ENCODE peak calls at places on chromosomes 12 and 14, in eight cellular contexts. C is esophagus muscularis mucosa, K is sigmoid colon, L is Peyer's patch, T is testis, U is stomach, V is tibial nerve, P is uterus. Z is an unnamed sample.

GRCh38 chr12:68477256-68477655 is 133.4 kb upstream of the RAP1B start:
- DNase-seq in C (no peak), K (no peak), L (no peak), T (no peak), U (no peak), V (no peak), P (no peak), Z (no peak)

GRCh38 chr12:41486718-41487117 is 298.6 kb downstream of the PDZRN4 start:
- DNase-seq in C (no peak), K (no peak), L (no peak), T (no peak), U (no peak), V (no peak), P (no peak), Z (no peak)

GRCh38 chr12:116390656-116391335 is 113.3 kb upstream of the MED13L start:
- DNase-seq in C (no peak), K (no peak), L (no peak), T (no peak), U (peak; percentile 31), V (no peak), P (no peak), Z (no peak)

GRCh38 chr14:53564870-53565269 is 391.8 kb downstream of the BMP4 start:
- DNase-seq in C (no peak), K (no peak), L (no peak), T (no peak), U (no peak), V (no peak), P (no peak), Z (no peak)

GRCh38 chr12:75699251-75699650 is 187.8 kb upstream of the KRR1 start:
- DNase-seq in C (no peak), K (no peak), L (no peak), T (no peak), U (no peak), V (no peak), P (no peak), Z (no peak)

GRCh38 chr14:39232554-39233415 is 930 bp upstream of the MIA2 start:
- DNase-seq in C (no peak), K (no peak), L (no peak), T (no peak), U (no peak), V (no peak), P (no peak), Z (no peak)

GRCh38 chr12:68772714-68773113 is 26.7 kb downstream of the SLC35E3 start:
- DNase-seq in C (no peak), K (no peak), L (peak; percentile 51), T (no peak), U (no peak), V (no peak), P (no peak), Z (no peak)

GRCh38 chr12:72276212-72276865 is 4.2 kb downstream of the TRHDE start:
- DNase-seq in C (no peak), K (no peak), L (no peak), T (no peak), U (no peak), V (no peak), P (no peak), Z (no peak)

GRCh38 chr14:100330396-100330931 is 7.3 kb downstream of the SLC25A47 start:
- DNase-seq in C (no peak), K (no peak), L (no peak), T (no peak), U (no peak), V (no peak), P (no peak), Z (no peak)

GRCh38 chr12:124321040-124321481 is 26.2 kb downstream of the RFLNA start:
- DNase-seq in C (no peak), K (no peak), L (peak; percentile 85), T (peak; percentile 73), U (peak; percentile 82), V (peak; percentile 63), P (peak; percentile 47), Z (peak; percentile 50)

GRCh38 chr12:82685721-82686222 is 934 bp upstream of the TMTC2 start:
- DNase-seq in C (peak; percentile 96), K (peak; percentile 98), L (peak; percentile 98), T (peak; percentile 99), U (peak; percentile 98), V (peak; percentile 92), P (peak; percentile 95), Z (peak; percentile 85)

GRCh38 chr12:9364224-9365176 is 156.3 kb upstream of the PZP start:
- DNase-seq in C (peak; percentile 81), K (no peak), L (peak; percentile 62), T (no peak), U (no peak), V (no peak), P (no peak), Z (no peak)

GRCh38 chr14:100292301-100292775 is 13.9 kb downstream of the SLC25A29 start:
- DNase-seq in C (no peak), K (no peak), L (peak; percentile 30), T (peak; percentile 12), U (no peak), V (no peak), P (peak; percentile 13), Z (no peak)

GRCh38 chr12:26277511-26278246 is 82.3 kb downstream of the SSPN start:
- DNase-seq in C (no peak), K (no peak), L (no peak), T (no peak), U (no peak), V (no peak), P (no peak), Z (no peak)

GRCh38 chr12:93507151-93507550 is 39.8 kb downstream of the MRPL42 start:
- DNase-seq in C (no peak), K (no peak), L (no peak), T (no peak), U (no peak), V (no peak), P (no peak), Z (no peak)

GRCh38 chr12:43238281-43238680 is 313.7 kb downstream of the ADAMTS20 start:
- DNase-seq in C (no peak), K (no peak), L (no peak), T (no peak), U (no peak), V (no peak), P (no peak), Z (no peak)

GRCh38 chr12:30794020-30794419 is 39.3 kb upstream of the CAPRIN2 start:
- DNase-seq in C (no peak), K (no peak), L (no peak), T (no peak), U (no peak), V (no peak), P (no peak), Z (no peak)

GRCh38 chr14:29494312-29494711 is 433.3 kb downstream of the PRKD1 start:
- DNase-seq in C (no peak), K (no peak), L (no peak), T (no peak), U (no peak), V (no peak), P (no peak), Z (no peak)

GRCh38 chr14:31229638-31230229 is 22.1 kb upstream of the HECTD1 start:
- DNase-seq in C (peak; percentile 93), K (peak; percentile 78), L (peak; percentile 84), T (peak; percentile 23), U (peak; percentile 86), V (peak; percentile 60), P (peak; percentile 19), Z (peak; percentile 92)

GRCh38 chr12:132798836-132799235 is 29.8 kb downstream of the GOLGA3 start:
- DNase-seq in C (no peak), K (no peak), L (no peak), T (no peak), U (no peak), V (no peak), P (no peak), Z (no peak)

GRCh38 chr12:19382111-19382526 is 57.2 kb upstream of the AEBP2 start:
- DNase-seq in C (no peak), K (peak; percentile 14), L (peak; percentile 36), T (no peak), U (peak; percentile 3), V (no peak), P (no peak), Z (no peak)

GRCh38 chr14:73945159-73945670 is 4.7 kb downstream of the FAM161B start:
- DNase-seq in C (no peak), K (no peak), L (no peak), T (no peak), U (peak; percentile 81), V (no peak), P (no peak), Z (no peak)

GRCh38 chr14:73944432-73945158 is 5.3 kb downstream of the FAM161B start:
- DNase-seq in C (no peak), K (no peak), L (no peak), T (no peak), U (no peak), V (no peak), P (no peak), Z (no peak)

GRCh38 chr14:73953731-73954130 is 3.6 kb downstream of the COQ6 start:
- DNase-seq in C (no peak), K (no peak), L (no peak), T (no peak), U (no peak), V (no peak), P (no peak), Z (no peak)

GRCh38 chr14:73955674-73956073 is 5.6 kb downstream of the COQ6 start:
- DNase-seq in C (no peak), K (no peak), L (no peak), T (no peak), U (no peak), V (no peak), P (no peak), Z (no peak)

GRCh38 chr14:73949752-73950734 is at the start of the genes COQ6 and FAM161B:
- DNase-seq in C (peak; percentile 98), K (peak; percentile 98), L (peak; percentile 97), T (peak; percentile 97), U (peak; percentile 95), V (peak; percentile 83), P (peak; percentile 93), Z (peak; percentile 95)
- TF ChIP-seq CTCF in C (peak; percentile 12), K (no peak), L (no peak), T (peak; percentile 58), U (no peak), V (peak; percentile 39), P (peak; percentile 36), Z (no peak)

GRCh38 chr12:113185180-113186032 is at the start of the genes DDX54 and RITA1:
- DNase-seq in C (peak; percentile 94), K (peak; percentile 91), L (peak; percentile 91), T (peak; percentile 83), U (peak; percentile 86), V (peak; percentile 71), P (peak; percentile 79), Z (peak; percentile 69)
- TF ChIP-seq POLR2A in C (no peak), K (no peak), L (peak; percentile 48), T (no peak), U (no peak), V (no peak), P (peak; percentile 27), Z (peak; percentile 59)

DNA sequence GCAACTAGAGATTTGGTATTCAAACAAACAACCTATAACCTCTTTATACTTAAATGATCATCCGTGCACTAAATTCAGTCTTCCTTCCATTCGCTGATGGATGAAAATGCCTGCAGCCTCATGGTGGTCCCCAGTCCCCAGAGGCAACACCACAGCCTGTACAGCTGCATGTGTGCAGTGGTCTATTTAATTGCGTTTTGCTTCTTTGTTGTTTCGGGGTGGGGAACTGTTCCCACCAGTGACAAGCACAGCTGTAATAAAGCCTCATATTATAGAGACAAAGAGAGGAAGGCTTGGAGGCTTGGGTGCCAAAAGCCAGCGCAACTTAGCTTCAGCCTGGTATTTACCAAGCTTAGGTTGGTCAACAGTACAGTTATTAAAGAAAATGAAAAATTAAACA is 3.9 kb upstream of the SELPLG start:
- DNase-seq in C (no peak), K (peak; percentile 36), L (no peak), T (no peak), U (no peak), V (no peak), P (no peak), Z (no peak)
- H3K4me3 ChIP-seq in C (no peak overlapping the region), K (no peak overlapping the region), L (no peak overlapping the region), T (no peak overlapping the region), U (no peak overlapping the region), V (no peak overlapping the region), P (no peak overlapping the region), Z (no peak overlapping the region)

GRCh38 chr14:64501326-64502171 is 2.1 kb downstream of the ZBTB25 start:
- DNase-seq in C (peak; percentile 92), K (peak; percentile 92), L (peak; percentile 65), T (peak; percentile 24), U (peak; percentile 43), V (peak; percentile 24), P (peak; percentile 86), Z (peak; percentile 58)
- TF ChIP-seq CTCF in C (peak; percentile 33), K (no peak), L (no peak), T (no peak), U (no peak), V (no peak), P (no peak), Z (no peak)